ENCODE peak calls at places on chromosomes 5 and 9, in eight cellular contexts. L is sigmoid colon, G is right lobe of liver, S is upper lobe of left lung, J is ovary, Q is IMR-90, E is lower leg skin, Z is breast epithelium. I is an unnamed sample.

GRCh38 chr9:34252670-34253459 is 74.0 kb downstream of the UBAP1 start:
- DNase-seq in S (peak; percentile 71), Z (peak; percentile 57), E (peak; percentile 57), L (peak; percentile 80), J (peak; percentile 61), Q (peak; percentile 54), G (peak; percentile 47), I (peak; percentile 66)

GRCh38 chr5:60177596-60177995 is 284.1 kb upstream of the PDE4D start:
- DNase-seq in E (no peak), J (no peak), G (no peak), Z (no peak), L (no peak), Q (no peak), S (no peak), I (no peak)

GRCh38 chr9:137972355-137972987 is 94.9 kb downstream of the CACNA1B start:
- DNase-seq in E (no peak), S (peak; percentile 17), J (no peak), Q (no peak), Z (no peak), L (peak; percentile 47), G (no peak), I (no peak)

GRCh38 chr5:14449052-14449661 is 132.4 kb upstream of the OTULINL start:
- DNase-seq in G (no peak), S (no peak), E (no peak), J (peak; percentile 39), Z (no peak), Q (peak; percentile 86), L (no peak), I (no peak)

GRCh38 chr9:134316444-134317160 is 9.7 kb upstream of the RXRA start:
- DNase-seq in S (no peak), Q (peak; percentile 68), J (peak; percentile 64), Z (no peak), E (no peak), L (peak; percentile 85), G (no peak), I (no peak)

GRCh38 chr5:139579-140442 is 47.8 kb downstream of the PLEKHG4B start:
- DNase-seq in Q (no peak), Z (no peak), L (no peak), E (no peak), G (no peak), J (no peak), S (no peak), I (no peak)

GRCh38 chr9:110933350-110934001 is 104.8 kb downstream of the LPAR1 start:
- DNase-seq in S (no peak), E (no peak), J (no peak), Q (no peak), G (no peak), Z (no peak), L (no peak), I (no peak)

GRCh38 chr5:38697013-38697412 is 140.6 kb upstream of the LIFR start:
- DNase-seq in J (no peak), E (no peak), Z (no peak), L (no peak), Q (no peak), S (no peak), G (no peak), I (no peak)

GRCh38 chr9:127598839-127599549 is 13.1 kb upstream of the STXBP1 start:
- DNase-seq in Z (no peak), L (no peak), Q (no peak), E (no peak), G (no peak), S (no peak), J (no peak), I (no peak)

GRCh38 chr9:137705906-137706305 is 87.1 kb downstream of the EHMT1 start:
- DNase-seq in S (no peak), Q (no peak), Z (no peak), E (no peak), G (no peak), L (no peak), J (no peak), I (no peak)

GRCh38 chr5:119537704-119538103 is 85.4 kb downstream of the HSD17B4 start:
- DNase-seq in G (no peak), Z (no peak), J (no peak), E (no peak), L (no peak), S (no peak), Q (peak; percentile 3), I (no peak)

GRCh38 chr9:104279535-104280215 is 185.6 kb downstream of the SMC2 start:
- DNase-seq in Z (no peak), Q (no peak), S (no peak), G (no peak), J (no peak), L (no peak), E (no peak), I (no peak)

GRCh38 chr5:142056831-142057696 is 44.2 kb upstream of the GNPDA1 start:
- DNase-seq in Q (no peak), E (no peak), Z (no peak), G (no peak), S (no peak), J (no peak), L (no peak), I (no peak)

GRCh38 chr9:69131682-69132081 is 42.4 kb upstream of the TJP2 start:
- DNase-seq in G (no peak), J (no peak), S (no peak), Z (peak; percentile 15), Q (peak; percentile 96), E (peak; percentile 69), L (peak; percentile 71), I (peak; percentile 75)

GRCh38 chr5:60674251-60674650 is 25.7 kb downstream of the DEPDC1B start:
- DNase-seq in G (no peak), L (no peak), Q (no peak), J (no peak), Z (no peak), S (no peak), E (no peak), I (no peak)

GRCh38 chr5:53996008-53996407 is 314.4 kb downstream of the ARL15 start:
- DNase-seq in L (no peak), J (no peak), G (no peak), Z (no peak), S (no peak), E (no peak), Q (no peak), I (no peak)

GRCh38 chr5:130529716-130530485 is 625.6 kb downstream of the CHSY3 start:
- DNase-seq in S (peak; percentile 56), Q (no peak), L (no peak), Z (no peak), J (no peak), G (no peak), E (no peak), I (no peak)

GRCh38 chr5:134506054-134507039 is 19.1 kb upstream of the JADE2 start:
- DNase-seq in E (no peak), Z (peak; percentile 57), G (peak; percentile 91), Q (no peak), L (peak; percentile 75), S (peak; percentile 91), J (no peak), I (peak; percentile 96)

GRCh38 chr5:33816791-33817190 is 75.0 kb downstream of the ADAMTS12 start:
- DNase-seq in J (no peak), L (no peak), Q (peak; percentile 75), E (no peak), G (no peak), Z (no peak), S (no peak), I (no peak)

DNA sequence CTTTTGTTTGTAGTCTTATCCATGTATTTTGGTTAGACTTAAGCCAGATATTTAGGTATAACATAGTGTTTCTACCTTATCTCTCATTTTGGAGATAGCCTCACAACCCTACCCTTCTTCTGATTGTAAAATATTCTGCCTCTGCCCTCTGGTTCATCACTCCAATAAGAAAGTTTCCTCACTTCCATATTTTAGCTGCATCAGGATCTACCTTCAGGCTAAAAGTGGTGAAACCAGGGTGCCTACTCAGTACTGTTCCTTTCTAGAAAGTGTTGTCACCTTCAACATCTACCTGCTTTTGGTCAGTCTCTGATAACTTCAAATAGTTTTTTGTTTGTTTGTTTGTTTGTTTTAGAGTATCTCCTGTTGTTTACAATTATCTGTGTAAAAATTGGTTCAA is 294.6 kb downstream of the ANXA1 start:
- DNase-seq in Q (no peak), G (no peak), S (no peak), E (no peak), J (no peak), L (no peak), Z (no peak), I (no peak)
- H3K4me3 ChIP-seq in Q (no peak overlapping the region), G (no peak overlapping the region), S (no peak overlapping the region), E (no peak overlapping the region), J (no peak overlapping the region), L (no peak overlapping the region), Z (no peak overlapping the region), I (no peak overlapping the region)

DNA sequence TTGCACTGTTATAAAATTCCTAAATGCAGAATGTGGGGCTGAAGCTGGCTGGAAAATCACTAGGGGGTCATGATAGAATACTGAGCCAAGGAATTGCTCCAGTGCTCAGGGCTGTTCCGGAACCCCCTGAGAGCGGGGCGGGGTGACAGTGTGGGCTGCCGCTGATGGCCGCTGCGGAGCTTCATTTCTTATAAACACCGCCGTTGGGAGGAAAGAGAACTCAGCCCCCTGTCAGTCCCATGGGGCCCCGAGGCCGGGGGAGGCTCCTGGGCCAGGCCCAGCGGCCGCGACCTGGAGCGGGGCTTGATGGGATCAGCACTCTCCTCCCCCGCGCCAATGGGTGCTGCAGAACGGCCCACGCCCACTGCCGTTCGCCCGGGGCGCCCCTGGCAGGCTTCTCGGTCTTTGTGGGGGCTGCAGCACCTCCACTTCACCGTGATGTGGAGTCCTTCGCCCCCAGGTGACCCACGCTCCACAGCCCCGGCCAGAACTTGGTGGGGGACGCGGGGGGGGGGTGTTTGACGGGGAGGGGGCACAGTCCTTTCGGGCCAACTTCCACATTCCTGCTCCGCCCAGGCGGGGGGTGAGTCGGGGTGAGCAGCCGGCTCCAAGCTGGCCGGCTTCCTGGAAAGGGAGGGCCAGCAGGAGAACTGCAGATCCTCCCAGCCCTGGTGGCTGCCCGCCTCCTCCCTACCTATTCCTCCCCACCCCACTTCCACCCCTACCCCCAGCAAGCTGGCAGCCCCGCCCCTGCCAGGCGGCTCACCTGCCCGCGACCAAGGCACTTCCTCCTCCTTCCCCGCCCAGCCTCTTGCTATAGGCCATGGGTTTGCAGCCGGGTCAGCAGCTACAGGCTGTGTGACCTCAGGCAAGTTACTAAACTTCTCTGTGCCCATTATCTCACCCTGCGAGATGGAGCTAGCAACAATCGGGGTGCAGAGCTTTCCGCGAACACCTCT is 5.4 kb upstream of the IRF1 start:
- DNase-seq in L (peak; percentile 94), J (peak; percentile 91), Q (peak; percentile 82), S (peak; percentile 98), Z (peak; percentile 93), E (peak; percentile 78), G (peak; percentile 97), I (peak; percentile 97)
- TF ChIP-seq POLR2A in L (peak; percentile 4), J (peak; percentile 24), Q (no peak), S (peak; percentile 76), Z (no peak), E (no peak), G (peak; percentile 68), I (peak; percentile 26)

DNA sequence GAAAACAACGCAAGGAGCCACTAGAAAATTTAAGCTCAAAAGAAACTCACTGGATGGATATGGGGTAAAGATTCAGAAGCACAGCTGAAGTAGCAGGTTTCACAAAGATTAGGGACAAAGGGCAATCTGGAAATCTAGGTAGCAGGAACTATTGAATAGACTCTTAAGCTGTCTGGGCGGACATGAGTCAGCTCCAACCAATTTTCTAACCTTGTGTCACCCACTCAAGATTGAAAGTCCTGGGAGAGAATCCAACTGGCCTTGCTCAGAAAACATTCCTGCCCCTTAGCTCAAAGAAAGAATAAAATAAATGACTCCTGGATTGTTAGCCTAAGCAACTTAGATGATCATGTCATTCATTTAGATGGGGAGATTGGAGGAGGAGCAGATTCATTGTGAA is 69.2 kb downstream of the STK32A start:
- DNase-seq in J (no peak), L (no peak), Z (no peak), Q (peak; percentile 79), G (no peak), E (no peak), S (peak; percentile 60), I (no peak)
- H3K4me3 ChIP-seq in J (no peak overlapping the region), L (no peak overlapping the region), Z (no peak overlapping the region), Q (no peak overlapping the region), G (no peak overlapping the region), E (no peak overlapping the region), S (no peak overlapping the region), I (no peak overlapping the region)

GRCh38 chr5:57676228-57677098 is 193.9 kb upstream of the ACTBL2 start:
- DNase-seq in E (no peak), G (no peak), S (no peak), J (no peak), Q (peak; percentile 76), L (no peak), Z (no peak), I (no peak)
- TF ChIP-seq POLR2A in E (no peak), G (no peak), S (no peak), J (no peak), Q (no peak), L (no peak), Z (no peak), I (no peak)

I was measured in Peyer's patch.